ENCODE peak calls at places on chromosome 14, in four cellular contexts. U is RWPE1, P is heart left ventricle, X is RWPE2. E is an unnamed sample.

GRCh38 chr14:99546230-99546879 is 57.7 kb downstream of the CCDC85C start:
- DNase-seq in U (no peak), P (no peak), X (no peak), E (no peak)

GRCh38 chr14:36028218-36028617 is 148.3 kb downstream of the PTCSC3 start:
- DNase-seq in X (no peak), P (no peak), U (no peak), E (no peak)

GRCh38 chr14:56244138-56244789 is 126.1 kb downstream of the PELI2 start:
- DNase-seq in P (no peak), U (no peak), X (no peak), E (no peak)

GRCh38 chr14:101743701-101744100 is 17.8 kb upstream of the PPP2R5C start:
- DNase-seq in U (no peak), P (no peak), X (no peak), E (no peak)

GRCh38 chr14:53929871-53930685 is 26.5 kb downstream of the BMP4 start:
- DNase-seq in X (no peak), U (peak), P (no peak), E (no peak)

GRCh38 chr14:92960706-92961566 is 38.0 kb downstream of the CHGA start:
- DNase-seq in X (no peak), P (no peak), U (peak), E (peak)

GRCh38 chr14:94974893-94975292 is 182.4 kb downstream of the DICER1 start:
- DNase-seq in P (no peak), X (no peak), U (no peak), E (no peak)

GRCh38 chr14:81319946-81320345 is 80.2 kb downstream of the STON2 start:
- DNase-seq in X (no peak), P (no peak), U (no peak), E (no peak)

GRCh38 chr14:105172476-105172875 is 3.9 kb upstream of the JAG2 start:
- DNase-seq in X (no peak), U (no peak), P (no peak), E (no peak)

GRCh38 chr14:69879175-69880047 is at the start of gene SMOC1:
- DNase-seq in P (peak), X (no peak), U (peak), E (peak)

GRCh38 chr14:81162941-81163340 is 57.8 kb downstream of the GTF2A1 start:
- DNase-seq in X (no peak), U (no peak), P (no peak), E (no peak)

GRCh38 chr14:52802597-52802996 is 11.2 kb upstream of the GNPNAT1 start:
- DNase-seq in X (no peak), U (peak), P (no peak), E (no peak)

GRCh38 chr14:79855789-79856188 is 355.5 kb downstream of the DIO2 start:
- DNase-seq in P (no peak), X (no peak), U (no peak), E (no peak)

GRCh38 chr14:64563696-64564095 is 13.9 kb downstream of the PPP1R36 start:
- DNase-seq in P (no peak), X (no peak), U (no peak), E (no peak)

GRCh38 chr14:50967719-50968266 is 23.5 kb upstream of the PYGL start:
- DNase-seq in U (no peak), X (no peak), P (no peak), E (no peak)

GRCh38 chr14:88563845-88564244 is 1.0 kb downstream of the ZC3H14 start:
- DNase-seq in P (no peak), U (no peak), X (no peak), E (no peak)

GRCh38 chr14:88562532-88562830 is 356 bp upstream of the ZC3H14 start:
- DNase-seq in X (no peak), P (no peak), U (no peak), E (no peak)

GRCh38 chr14:88556581-88556980 is 1.8 kb upstream of the PTPN21 start:
- DNase-seq in P (no peak), U (no peak), X (no peak), E (no peak)

GRCh38 chr14:88562831-88563686 is at the start of gene ZC3H14:
- DNase-seq in P (peak), U (peak), X (peak), E (peak)

GRCh38 chr14:88559852-88560251 is 3.0 kb upstream of the ZC3H14 start:
- DNase-seq in X (no peak), P (no peak), U (no peak), E (no peak)
- TF ChIP-seq CTCF in X (peak), P (peak), U (no peak), E (no peak)

DNA sequence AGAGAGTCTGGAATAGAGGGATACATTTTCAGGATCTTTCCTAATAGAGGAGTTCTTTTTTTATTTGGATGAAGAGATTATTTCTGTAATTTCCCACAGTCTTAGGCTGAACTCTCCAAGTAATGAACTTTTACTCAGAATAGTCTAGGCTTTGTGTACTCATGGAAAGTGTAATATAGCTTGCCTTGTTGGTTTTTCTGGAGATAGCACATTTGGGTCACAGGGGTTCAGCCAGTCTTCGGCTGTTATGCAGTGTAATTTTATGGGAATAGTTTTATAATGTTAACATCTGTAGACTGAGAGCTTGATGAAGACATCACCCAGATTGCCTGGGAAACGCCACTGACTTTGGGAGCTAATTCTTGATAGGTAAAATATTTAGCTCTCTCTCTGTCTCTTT is 450.8 kb downstream of the RAD51B start:
- DNase-seq in U (no peak), P (no peak), X (no peak), E (no peak)
- TF ChIP-seq CTCF in U (no peak), P (no peak), X (no peak), E (no peak)

GRCh38 chr14:104118006-104118844 is 20.2 kb upstream of the KIF26A start:
- DNase-seq in X (peak), U (no peak), P (no peak), E (peak)

GRCh38 chr14:104119119-104119699 is 19.2 kb upstream of the KIF26A start:
- DNase-seq in P (no peak), U (no peak), X (peak), E (peak)

GRCh38 chr14:104120281-104120741 is 18.1 kb upstream of the KIF26A start:
- DNase-seq in U (no peak), X (peak), P (no peak), E (peak)

GRCh38 chr14:104121142-104121541 is 17.2 kb upstream of the KIF26A start:
- DNase-seq in X (peak), P (no peak), U (no peak), E (no peak)

GRCh38 chr14:104119700-104120251 is 18.6 kb upstream of the KIF26A start:
- DNase-seq in U (no peak), X (peak), P (no peak), E (peak)
- TF ChIP-seq CTCF in U (no peak), X (no peak), P (no peak), E (no peak)

GRCh38 chr14:20657216-20658211 is 16.0 kb upstream of the OR6S1 start:
- DNase-seq in U (peak), X (peak), P (no peak), E (peak)
- TF ChIP-seq CTCF in U (no peak), X (peak), P (no peak), E (no peak)

GRCh38 chr14:23113346-23114119 is 5.5 kb downstream of the CEBPE start:
- DNase-seq in P (no peak), X (no peak), U (no peak), E (no peak)

GRCh38 chr14:23115918-23116317 is 3.1 kb downstream of the CEBPE start:
- DNase-seq in X (no peak), U (no peak), P (no peak), E (peak)

GRCh38 chr14:23115492-23115850 is 3.6 kb downstream of the CEBPE start:
- DNase-seq in P (no peak), X (no peak), U (no peak), E (peak)

GRCh38 chr14:23114120-23114458 is 5.0 kb downstream of the CEBPE start:
- DNase-seq in U (no peak), X (no peak), P (no peak), E (no peak)

GRCh38 chr14:23114669-23115491 is 4.2 kb downstream of the CEBPE start:
- DNase-seq in U (peak), X (peak), P (no peak), E (peak)
- TF ChIP-seq CTCF in U (no peak), X (no peak), P (no peak), E (no peak)

E was measured in kidney.